ENCODE peak calls at places on chromosome 5, in five cellular contexts. J is IMR-90, U is astrocyte of the cerebellum, O is neural progenitor cell, K is right cardiac atrium. S is an unnamed sample.

GRCh38 chr5:6190838-6191237 is 187.5 kb downstream of the MED10 start:
- DNase-seq in J (no peak), U (no peak), O (no peak), K (no peak), S (no peak)

GRCh38 chr5:54514269-54514668 is 3.3 kb upstream of the SNX18 start:
- DNase-seq in J (no peak), U (no peak), O (peak; percentile 34), K (no peak), S (no peak)

GRCh38 chr5:23721336-23721735 is 213.9 kb downstream of the PRDM9 start:
- DNase-seq in J (no peak), U (no peak), O (no peak), K (no peak), S (no peak)

GRCh38 chr5:1199649-1200494 is 1.5 kb upstream of the SLC6A19 start:
- DNase-seq in J (no peak), U (no peak), O (peak; percentile 71), K (no peak), S (no peak)

GRCh38 chr5:143562935-143563334 is 159.4 kb upstream of the NR3C1 start:
- DNase-seq in J (peak; percentile 86), U (peak; percentile 61), O (no peak), K (peak; percentile 57), S (no peak)

GRCh38 chr5:77630246-77631165 is 8.0 kb downstream of the OTP start:
- DNase-seq in J (no peak), U (no peak), O (peak; percentile 86), K (peak; percentile 43), S (no peak)

GRCh38 chr5:63043792-63044191 is 465.2 kb downstream of the LRRC70 start:
- DNase-seq in J (no peak), U (no peak), O (no peak), K (no peak), S (no peak)

GRCh38 chr5:88675758-88676636 is 207.0 kb downstream of the MEF2C start:
- DNase-seq in J (peak; percentile 58), U (peak; percentile 93), O (peak; percentile 53), K (no peak), S (peak; percentile 80)

GRCh38 chr5:181187500-181188213 is 17.3 kb downstream of the TRIM7 start:
- DNase-seq in J (peak; percentile 80), U (peak; percentile 46), O (peak; percentile 84), K (peak; percentile 79), S (no peak)

GRCh38 chr5:139747583-139748504 is 47.8 kb upstream of the PSD2 start:
- DNase-seq in J (peak; percentile 81), U (no peak), O (peak; percentile 70), K (peak; percentile 69), S (no peak)

GRCh38 chr5:139177809-139178581 is 20.2 kb downstream of the SIL1 start:
- DNase-seq in J (peak; percentile 18), U (no peak), O (no peak), K (no peak), S (no peak)

GRCh38 chr5:109907751-109908150 is 218.0 kb downstream of the MAN2A1 start:
- DNase-seq in J (peak; percentile 13), U (peak; percentile 68), O (no peak), K (no peak), S (no peak)

GRCh38 chr5:68033961-68034581 is 181.5 kb upstream of the PIK3R1 start:
- DNase-seq in J (peak; percentile 54), U (no peak), O (no peak), K (peak; percentile 52), S (no peak)

GRCh38 chr5:93164690-93165089 is 416.3 kb downstream of the NR2F1-AS1 start:
- DNase-seq in J (peak; percentile 75), U (peak; percentile 56), O (peak; percentile 24), K (no peak), S (no peak)

GRCh38 chr5:169670769-169671525 is 33.9 kb downstream of the DOCK2 start:
- DNase-seq in J (no peak), U (no peak), O (no peak), K (no peak), S (no peak)

GRCh38 chr5:116176124-116176523 is 91.3 kb downstream of the COMMD10 start:
- DNase-seq in J (peak; percentile 2), U (no peak), O (no peak), K (no peak), S (no peak)

GRCh38 chr5:177023247-177023703 is 779 bp downstream of the ZNF346 start:
- DNase-seq in J (peak; percentile 16), U (no peak), O (no peak), K (no peak), S (no peak)

GRCh38 chr5:141182248-141182647 is at the start of gene PCDHB16:
- DNase-seq in J (peak; percentile 32), U (no peak), O (peak; percentile 79), K (no peak), S (peak; percentile 68)

GRCh38 chr5:50667079-50667652 is 729 bp downstream of the PARP8 start:
- DNase-seq in J (peak; percentile 41), U (no peak), O (peak; percentile 82), K (peak; percentile 72), S (no peak)

GRCh38 chr5:1516615-1517601 is 6.9 kb downstream of the LPCAT1 start:
- DNase-seq in J (peak; percentile 93), U (no peak), O (no peak), K (peak; percentile 22), S (no peak)

GRCh38 chr5:89071101-89071940 is 188.3 kb upstream of the MEF2C start:
- DNase-seq in J (no peak), U (no peak), O (no peak), K (no peak), S (no peak)

GRCh38 chr5:174876-175465 is 16.3 kb upstream of the LRRC14B start:
- DNase-seq in J (no peak), U (no peak), O (no peak), K (no peak), S (no peak)

GRCh38 chr5:93425102-93425501 is 155.9 kb downstream of the NR2F1-AS1 start:
- DNase-seq in J (peak; percentile 21), U (no peak), O (no peak), K (no peak), S (no peak)

DNA sequence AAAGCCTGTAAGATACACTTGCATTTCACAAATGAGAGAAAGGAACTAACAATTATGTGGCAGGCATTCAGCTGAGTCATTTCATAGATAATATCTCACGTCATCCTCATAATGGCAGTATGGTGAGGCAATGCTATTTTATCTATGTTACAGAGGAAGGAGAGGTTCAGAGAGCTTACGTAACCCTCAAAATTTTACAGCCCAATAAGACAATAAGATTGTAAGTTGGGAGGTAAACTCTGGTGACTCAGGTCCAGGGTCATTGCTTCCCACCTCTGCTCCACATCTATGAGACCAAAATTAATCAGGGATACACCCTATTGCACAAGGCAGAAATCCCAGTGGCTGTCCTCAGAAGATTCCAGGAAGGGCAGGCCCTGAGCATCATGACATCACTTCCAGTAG is 309.7 kb downstream of the NSG2 start:
- DNase-seq in J (peak; percentile 66), U (peak; percentile 16), O (no peak), K (no peak), S (no peak)
- H3K4me3 ChIP-seq in J (no peak overlapping the region), U (no peak overlapping the region), O (no peak overlapping the region), K (no peak overlapping the region), S (no peak overlapping the region)

DNA sequence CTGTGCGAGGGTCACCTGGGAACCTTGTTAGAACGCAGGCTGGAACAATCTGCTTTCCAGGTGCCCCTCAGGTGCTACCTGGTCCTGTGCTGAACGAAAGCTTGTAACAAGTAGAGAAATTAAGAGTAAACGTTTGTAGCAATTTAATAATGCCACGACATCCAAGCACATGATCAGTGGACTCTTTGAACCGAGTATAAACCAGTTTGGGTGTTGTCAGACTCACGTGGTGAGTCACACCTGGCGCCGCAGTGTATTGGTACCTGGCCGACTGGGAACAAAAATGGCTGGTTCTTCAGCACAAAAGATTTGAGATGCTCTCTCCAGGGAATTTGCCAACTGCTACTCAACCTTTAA is 913 bp upstream of the MYO10 start:
- DNase-seq in J (no peak), U (no peak), O (no peak), K (no peak), S (no peak)
- H3K4me3 ChIP-seq in J (peak overlapping the region; percentile 79), U (peak overlapping the region; percentile 89), O (peak overlapping the region; percentile 75), K (peak overlapping the region; percentile 51), S (peak overlapping the region; percentile 86)

DNA sequence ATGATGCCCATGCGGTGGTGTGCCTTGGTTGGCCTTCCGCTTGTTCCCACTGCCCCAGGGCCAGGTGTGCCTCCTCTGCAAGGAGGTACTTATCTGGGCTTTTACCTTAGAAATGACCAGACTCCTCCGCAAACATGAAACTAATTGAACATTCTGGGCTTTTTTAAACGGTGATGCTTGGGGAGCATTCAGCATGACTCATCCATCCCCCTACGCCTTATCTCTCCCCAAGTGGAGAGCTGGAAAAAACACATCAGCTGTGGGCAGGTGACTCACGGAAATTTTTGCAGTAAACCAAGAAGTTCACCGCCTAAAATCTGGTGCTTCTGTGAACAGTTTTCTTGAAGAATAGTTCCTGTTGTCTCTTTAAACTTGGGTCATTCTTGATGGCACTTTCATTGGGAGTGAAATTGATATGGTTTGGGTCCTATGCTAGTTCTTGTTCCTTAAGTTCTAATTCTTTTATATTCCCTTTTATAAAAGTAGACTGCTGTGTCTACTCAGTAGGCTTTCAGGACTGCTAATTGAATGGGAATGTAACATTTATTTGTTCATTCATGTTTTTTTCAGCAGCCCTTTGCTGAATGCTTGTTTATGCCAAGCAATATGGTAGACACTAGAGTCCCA is 39.6 kb downstream of the SFXN1 start:
- DNase-seq in J (peak; percentile 95), U (peak; percentile 84), O (no peak), K (no peak), S (no peak)
- H3K4me3 ChIP-seq in J (no peak overlapping the region), U (no peak overlapping the region), O (no peak overlapping the region), K (no peak overlapping the region), S (no peak overlapping the region)

DNA sequence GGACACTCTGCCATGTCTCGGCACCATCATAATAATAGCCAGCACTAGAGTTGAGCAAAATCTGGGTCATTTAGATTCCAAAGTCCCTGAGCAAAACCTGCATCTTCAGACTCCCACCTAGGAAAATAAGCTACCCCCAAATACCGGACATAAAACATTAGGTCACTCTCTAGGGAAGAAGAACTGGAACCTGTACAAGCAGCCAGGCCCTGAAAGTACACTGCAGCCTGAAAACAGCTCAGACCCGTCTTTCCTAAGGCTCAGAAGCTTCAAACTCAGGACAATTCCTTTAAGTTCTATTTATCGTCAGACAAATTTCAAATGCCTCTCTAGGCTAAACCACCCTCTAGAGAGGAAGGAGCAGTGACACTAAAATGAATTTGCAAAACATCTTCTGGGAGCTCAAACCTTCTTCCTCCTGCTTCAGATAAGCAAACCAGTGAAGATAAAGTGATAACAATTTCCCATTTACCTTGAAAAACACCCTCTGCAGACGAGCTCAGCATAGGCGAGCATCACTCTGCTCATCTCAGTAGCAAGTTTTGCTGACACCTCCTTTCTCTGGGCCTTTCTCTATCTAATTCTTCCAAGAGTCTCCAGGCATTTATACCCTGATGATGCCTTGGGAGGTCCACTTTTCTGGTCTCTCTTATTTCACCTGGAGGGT is 34.0 kb downstream of the ADAM19 start:
- DNase-seq in J (no peak), U (no peak), O (no peak), K (no peak), S (no peak)
- H3K4me3 ChIP-seq in J (no peak overlapping the region), U (no peak overlapping the region), O (no peak overlapping the region), K (peak overlapping the region; percentile 21), S (no peak overlapping the region)

GRCh38 chr5:3594514-3595101 is 1.0 kb upstream of the IRX1 start:
- DNase-seq in J (no peak), U (no peak), O (peak; percentile 79), K (no peak), S (no peak)

GRCh38 chr5:3596261-3596825 is 711 bp downstream of the IRX1 start:
- DNase-seq in J (no peak), U (no peak), O (peak; percentile 68), K (no peak), S (no peak)

GRCh38 chr5:3592298-3592697 is 3.3 kb upstream of the IRX1 start:
- DNase-seq in J (no peak), U (no peak), O (peak; percentile 80), K (no peak), S (no peak)

GRCh38 chr5:3595102-3595961 is at the start of gene IRX1:
- DNase-seq in J (no peak), U (no peak), O (peak; percentile 88), K (no peak), S (no peak)

GRCh38 chr5:3593771-3594513 is 1.7 kb upstream of the IRX1 start:
- DNase-seq in J (no peak), U (no peak), O (peak; percentile 32), K (no peak), S (no peak)
- H3K4me3 ChIP-seq in J (no peak overlapping the region), U (peak overlapping the region; percentile 70), O (peak overlapping the region; percentile 64), K (no peak overlapping the region), S (no peak overlapping the region)

S was measured in SK-N-MC.